ENCODE peak calls at places on chromosomes 5 and 9, in four cellular contexts. L is hepatocyte, H is kidney epithelial cell, G is tibial artery. I is an unnamed sample.

GRCh38 chr9:82673904-82674303 is 389.0 kb downstream of the RASEF start:
- DNase-seq in L (no peak), H (no peak), G (no peak), I (no peak)

GRCh38 chr5:180495292-180495691 is 1.1 kb downstream of the CNOT6 start:
- DNase-seq in L (no peak), H (no peak), G (no peak), I (no peak)

GRCh38 chr5:179801304-179802206 is 5.1 kb downstream of the MGAT4B start:
- DNase-seq in H (no peak), G (peak), L (peak), I (no peak)

GRCh38 chr5:135392256-135392655 is 6.8 kb downstream of the MACROH2A1 start:
- DNase-seq in G (no peak), H (no peak), L (no peak), I (no peak)

GRCh38 chr9:134724231-134724911 is 82.8 kb downstream of the COL5A1 start:
- DNase-seq in L (no peak), H (no peak), G (no peak), I (no peak)

GRCh38 chr5:74865799-74866652 is at the start of gene FAM169A:
- DNase-seq in G (no peak), L (peak), H (no peak), I (no peak)

GRCh38 chr5:126920291-126920690 is 110.1 kb downstream of the MARCHF3 start:
- DNase-seq in H (no peak), G (no peak), L (no peak), I (no peak)

GRCh38 chr9:86175743-86176456 is 76.5 kb upstream of the GOLM1 start:
- DNase-seq in H (no peak), G (no peak), L (no peak), I (no peak)

GRCh38 chr5:158640581-158640980 is 459.1 kb downstream of the EBF1 start:
- DNase-seq in H (no peak), G (no peak), L (peak), I (no peak)

GRCh38 chr5:61280766-61281427 is 51.2 kb upstream of the ZSWIM6 start:
- DNase-seq in L (no peak), H (no peak), G (no peak), I (peak)

GRCh38 chr5:107398703-107399102 is 272.0 kb downstream of the EFNA5 start:
- DNase-seq in G (no peak), H (no peak), L (no peak), I (no peak)

GRCh38 chr5:31487510-31487909 is 44.4 kb downstream of the DROSHA start:
- DNase-seq in G (no peak), L (no peak), H (no peak), I (no peak)

GRCh38 chr5:121503111-121503840 is 348.4 kb upstream of the FTMT start:
- DNase-seq in G (no peak), H (peak), L (peak), I (peak)

GRCh38 chr9:17003576-17004240 is 131.1 kb upstream of the CNTLN start:
- DNase-seq in L (no peak), H (no peak), G (no peak), I (no peak)

GRCh38 chr9:78035369-78035993 is 3.9 kb upstream of the GNAQ start:
- DNase-seq in H (peak), L (peak), G (peak), I (peak)

GRCh38 chr9:35733109-35733541 is 659 bp downstream of the CREB3 start:
- DNase-seq in H (no peak), L (peak), G (no peak), I (peak)

GRCh38 chr5:158976035-158976434 is 123.7 kb downstream of the EBF1 start:
- DNase-seq in G (no peak), L (no peak), H (peak), I (no peak)

GRCh38 chr5:101364469-101364868 is 461.4 kb upstream of the ST8SIA4 start:
- DNase-seq in H (no peak), L (no peak), G (no peak), I (peak)

GRCh38 chr5:133225671-133226152 is 173.9 kb downstream of the HSPA4 start:
- DNase-seq in L (peak), G (no peak), H (no peak), I (no peak)

GRCh38 chr5:171418982-171419662 is at the start of gene FGF18:
- DNase-seq in L (peak), G (peak), H (no peak), I (no peak)

GRCh38 chr5:137872476-137872875 is 4.8 kb downstream of the MYOT start:
- DNase-seq in H (no peak), L (no peak), G (no peak), I (no peak)

GRCh38 chr5:31531543-31531887 is 378 bp downstream of the DROSHA start:
- DNase-seq in H (no peak), G (no peak), L (peak), I (no peak)

GRCh38 chr5:89313804-89314588 is 431.0 kb upstream of the MEF2C start:
- DNase-seq in H (peak), L (peak), G (no peak), I (no peak)

GRCh38 chr9:40884072-40884901 is 244.2 kb downstream of the FOXD4L6 start:
- DNase-seq in H (no peak), G (no peak), L (no peak), I (no peak)
- H3K4me3 ChIP-seq in H (no peak), G (no peak), L (no peak), I (no peak)

GRCh38 chr9:108637340-108637739 is 218.4 kb downstream of the ACTL7B start:
- DNase-seq in H (no peak), G (no peak), L (no peak), I (no peak)

GRCh38 chr9:108639736-108640135 is 216.1 kb downstream of the ACTL7B start:
- DNase-seq in G (no peak), L (no peak), H (no peak), I (no peak)

GRCh38 chr9:108634164-108634563 is 221.6 kb downstream of the ACTL7B start:
- DNase-seq in G (no peak), L (peak), H (no peak), I (no peak)

GRCh38 chr9:108634669-108635462 is 220.9 kb downstream of the ACTL7B start:
- DNase-seq in H (no peak), L (no peak), G (no peak), I (no peak)

DNA sequence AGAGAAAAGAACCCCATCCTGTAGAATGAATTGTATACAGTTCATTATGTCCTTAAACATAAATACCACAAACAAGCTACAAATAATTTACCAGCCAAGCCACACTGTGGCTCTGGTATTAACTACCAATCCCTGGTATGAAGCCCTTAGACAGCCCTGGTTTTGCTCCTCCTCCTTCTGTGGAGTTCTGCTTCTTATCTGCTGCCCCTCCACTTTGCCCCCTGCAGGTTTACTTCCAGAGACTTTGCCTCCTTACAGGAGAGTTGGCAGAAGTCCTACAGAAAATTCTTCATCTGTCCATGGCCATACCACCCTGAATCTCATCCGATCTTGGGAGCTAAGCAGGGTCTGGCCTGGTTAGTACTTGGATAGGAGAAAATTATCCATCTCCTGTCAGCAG is 219.8 kb downstream of the ACTL7B start:
- DNase-seq in G (no peak), H (no peak), L (peak), I (no peak)
- TF ChIP-seq CTCF in G (no peak), H (no peak), L (no peak), I (no peak)

DNA sequence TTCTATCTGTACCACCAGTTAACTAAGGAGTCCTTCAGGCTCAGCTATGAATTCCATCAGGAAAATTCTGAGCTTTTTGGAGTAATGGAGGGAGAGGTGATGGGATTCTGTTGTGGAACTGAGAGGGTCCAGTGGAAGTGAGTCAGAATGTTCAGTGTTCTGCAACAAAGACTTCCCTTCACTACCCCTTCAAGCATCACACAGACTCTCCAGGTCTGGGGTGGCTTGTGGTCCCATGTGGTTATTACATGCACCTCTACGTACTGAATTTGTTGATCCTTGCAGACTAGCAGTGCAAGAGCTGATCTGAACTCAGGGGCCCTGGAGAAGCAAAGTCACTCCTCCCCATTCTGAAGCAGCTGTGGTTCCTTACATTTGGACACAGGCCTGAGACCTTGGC is 74.9 kb upstream of the TNC start:
- DNase-seq in L (no peak), G (no peak), H (no peak), I (no peak)
- H3K4me3 ChIP-seq in L (no peak), G (no peak), H (no peak), I (no peak)

GRCh38 chr5:149072791-149073190 is 9.9 kb upstream of the SH3TC2 start:
- DNase-seq in L (no peak), H (no peak), G (no peak), I (no peak)

GRCh38 chr5:149073217-149073616 is 10.4 kb upstream of the SH3TC2 start:
- DNase-seq in H (no peak), G (no peak), L (no peak), I (no peak)

GRCh38 chr5:149071216-149071615 is 8.4 kb upstream of the SH3TC2 start:
- DNase-seq in H (no peak), G (no peak), L (no peak), I (no peak)

GRCh38 chr5:149071756-149072155 is 8.9 kb upstream of the SH3TC2 start:
- DNase-seq in L (no peak), H (no peak), G (no peak), I (no peak)

GRCh38 chr5:149072376-149072775 is 9.5 kb upstream of the SH3TC2 start:
- DNase-seq in L (no peak), G (no peak), H (no peak), I (no peak)
- TF ChIP-seq CTCF in L (no peak), G (no peak), H (no peak), I (no peak)

I was measured in LNCaP clone FGC.